ENCODE peak calls at places on chromosomes 4 and X, in four cellular contexts. One of them, this sample, is unnamed.

GRCh38 chr4:48093949-48094550 is 40.0 kb downstream of the TXK start:
- DNase-seq in esophagus squamous epithelium: no peak
- DNase-seq in sigmoid colon: no peak
- DNase-seq in uterus: no peak
- DNase-seq in this sample: no peak

GRCh38 chr4:54586343-54586953 is 71.3 kb upstream of the KIT start:
- DNase-seq in esophagus squamous epithelium: no peak
- DNase-seq in sigmoid colon: no peak
- DNase-seq in uterus: no peak
- DNase-seq in this sample: no peak

GRCh38 chrX:10893976-10894375 is 217.2 kb upstream of the HCCS start:
- DNase-seq in esophagus squamous epithelium: no peak
- DNase-seq in sigmoid colon: no peak
- DNase-seq in uterus: no peak
- DNase-seq in this sample: no peak

GRCh38 chrX:1592128-1592862 is 891 bp downstream of the AKAP17A start:
- DNase-seq in esophagus squamous epithelium: no peak
- DNase-seq in sigmoid colon: no peak
- DNase-seq in uterus: no peak
- DNase-seq in this sample: peak

GRCh38 chrX:43860646-43861370 is 21.4 kb downstream of the MAOB start:
- DNase-seq in esophagus squamous epithelium: no peak
- DNase-seq in sigmoid colon: no peak
- DNase-seq in uterus: no peak
- DNase-seq in this sample: no peak

GRCh38 chr4:126752702-126753101 is 880.1 kb upstream of the INTU start:
- DNase-seq in esophagus squamous epithelium: no peak
- DNase-seq in sigmoid colon: no peak
- DNase-seq in uterus: no peak
- DNase-seq in this sample: no peak

GRCh38 chr4:164648151-164648848 is 105.6 kb upstream of the SMIM31 start:
- DNase-seq in esophagus squamous epithelium: no peak
- DNase-seq in sigmoid colon: no peak
- DNase-seq in uterus: no peak
- DNase-seq in this sample: no peak

GRCh38 chr4:15416357-15417327 is 11.2 kb upstream of the C1QTNF7 start:
- DNase-seq in esophagus squamous epithelium: no peak
- DNase-seq in sigmoid colon: no peak
- DNase-seq in uterus: no peak
- DNase-seq in this sample: no peak

GRCh38 chr4:133147922-133148689 is 988 bp upstream of the PCDH10 start:
- DNase-seq in esophagus squamous epithelium: no peak
- DNase-seq in sigmoid colon: peak
- DNase-seq in uterus: no peak
- DNase-seq in this sample: peak

GRCh38 chrX:34632404-34632803 is 24.7 kb downstream of the TMEM47 start:
- DNase-seq in esophagus squamous epithelium: no peak
- DNase-seq in sigmoid colon: no peak
- DNase-seq in uterus: no peak
- DNase-seq in this sample: no peak

DNA sequence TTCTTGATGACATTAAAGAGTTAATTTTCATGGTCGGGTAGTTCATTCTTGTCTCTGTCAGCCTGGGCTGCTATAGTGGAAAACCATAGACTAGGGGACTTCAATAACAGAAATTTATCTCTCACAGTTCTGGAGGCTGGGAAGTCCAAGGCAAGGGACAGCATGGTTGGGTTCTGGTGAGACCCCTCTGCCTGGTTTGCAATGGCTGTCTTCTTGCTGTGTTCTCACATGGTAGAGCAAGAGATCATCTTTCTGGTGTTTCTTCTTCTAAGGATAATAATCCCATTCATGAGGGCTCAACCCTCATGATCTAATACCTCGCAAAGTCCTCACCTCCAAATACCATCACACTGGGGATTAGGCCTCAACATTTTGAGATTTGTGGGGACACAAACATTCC is 50.1 kb downstream of the RHOH start:
- DNase-seq in esophagus squamous epithelium: no peak
- DNase-seq in sigmoid colon: no peak
- DNase-seq in uterus: no peak
- DNase-seq in this sample: no peak
- H3K27ac ChIP-seq in esophagus squamous epithelium: no peak
- H3K27ac ChIP-seq in sigmoid colon: no peak
- H3K27ac ChIP-seq in uterus: no peak
- H3K27ac ChIP-seq in this sample: no peak

DNA sequence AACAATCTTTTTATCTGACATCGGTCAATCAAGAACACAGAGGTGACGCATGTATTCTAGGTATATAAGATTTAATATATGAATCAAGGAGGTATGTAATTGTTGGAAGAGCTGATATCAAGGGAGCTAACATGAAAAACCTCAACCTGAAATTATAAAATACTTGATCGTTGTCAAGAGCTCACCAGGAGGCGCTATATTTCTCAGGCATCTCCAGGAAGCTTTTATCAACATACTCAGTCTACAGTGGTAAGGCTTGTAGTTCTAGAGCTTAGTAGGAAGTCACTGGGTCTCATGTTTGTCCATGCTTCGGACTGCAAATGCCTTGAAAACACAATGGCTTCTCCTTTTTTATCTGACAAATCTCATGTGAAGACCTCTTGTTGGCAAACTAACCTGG is 156.1 kb downstream of the GRXCR1 start:
- DNase-seq in esophagus squamous epithelium: no peak
- DNase-seq in sigmoid colon: no peak
- DNase-seq in uterus: no peak
- DNase-seq in this sample: no peak
- TF ChIP-seq CTCF in esophagus squamous epithelium: no peak
- TF ChIP-seq CTCF in sigmoid colon: no peak
- TF ChIP-seq CTCF in uterus: no peak
- TF ChIP-seq CTCF in this sample: no peak

GRCh38 chrX:2723316-2723879 is 28.4 kb upstream of the XG start:
- DNase-seq in esophagus squamous epithelium: no peak
- DNase-seq in sigmoid colon: peak
- DNase-seq in uterus: no peak
- DNase-seq in this sample: no peak
- H3K27ac ChIP-seq in esophagus squamous epithelium: no peak
- H3K27ac ChIP-seq in sigmoid colon: no peak
- H3K27ac ChIP-seq in uterus: no peak
- H3K27ac ChIP-seq in this sample: no peak

GRCh38 chrX:48761674-48762471 is at the start of gene GLOD5:
- DNase-seq in esophagus squamous epithelium: no peak
- DNase-seq in sigmoid colon: no peak
- DNase-seq in uterus: no peak
- DNase-seq in this sample: no peak
- TF ChIP-seq CTCF in esophagus squamous epithelium: no peak
- TF ChIP-seq CTCF in sigmoid colon: no peak
- TF ChIP-seq CTCF in uterus: no peak
- TF ChIP-seq CTCF in this sample: no peak

DNA sequence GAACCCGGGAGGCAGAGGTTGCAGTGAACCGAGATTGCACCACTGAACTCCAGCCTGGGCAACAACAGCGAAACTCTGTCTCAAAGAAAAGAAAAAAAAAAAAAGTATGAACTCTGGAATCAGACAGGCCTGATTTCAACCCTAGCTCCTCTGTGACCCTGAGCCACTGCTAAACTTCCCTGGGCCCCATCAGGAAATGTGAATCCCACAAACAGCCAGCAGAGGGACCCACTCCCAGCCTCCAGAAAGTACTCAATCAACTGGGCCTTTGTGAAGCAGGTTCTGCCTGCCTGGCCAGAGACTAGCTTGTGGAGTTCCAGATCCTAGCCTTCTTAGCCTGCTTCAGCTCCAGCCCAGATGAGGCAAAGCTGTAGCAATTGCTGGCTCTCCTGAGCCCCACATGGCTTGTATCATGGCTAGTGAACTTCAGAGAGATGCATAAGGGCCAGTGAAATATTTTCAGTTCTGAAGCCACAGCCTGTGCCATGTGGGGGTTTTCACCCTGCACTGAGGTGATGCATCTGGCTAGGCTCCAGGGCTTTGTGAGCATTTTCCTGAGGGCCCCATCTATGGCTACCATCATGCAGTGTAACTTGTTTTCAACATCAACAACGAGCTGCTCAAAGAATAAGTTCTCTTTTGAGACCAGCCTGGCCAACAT is 7.2 kb upstream of the IDS start:
- DNase-seq in esophagus squamous epithelium: no peak
- DNase-seq in sigmoid colon: no peak
- DNase-seq in uterus: peak
- DNase-seq in this sample: no peak
- H3K27ac ChIP-seq in esophagus squamous epithelium: peak
- H3K27ac ChIP-seq in sigmoid colon: no peak
- H3K27ac ChIP-seq in uterus: no peak
- H3K27ac ChIP-seq in this sample: no peak

This sample was measured in suprapubic skin.